ENCODE peak calls at places on chromosomes 11 and 22, in ten cellular contexts. One of them, this sample, is unnamed.

GRCh38 chr11:4181780-4182721 is 87.5 kb downstream of the RRM1 start:
- DNase-seq in IMR-90: peak; percentile 49
- DNase-seq in AG04450: peak; percentile 16
- DNase-seq in astrocyte of the spinal cord: peak; percentile 43
- DNase-seq in MM.1S: peak; percentile 78
- DNase-seq in psoas muscle: no peak
- DNase-seq in left ventricle myocardium inferior: peak; percentile 49
- DNase-seq in left lung: peak; percentile 83
- DNase-seq in adrenal gland: peak; percentile 82
- DNase-seq in sigmoid colon: no peak
- DNase-seq in this sample: peak; percentile 42

GRCh38 chr22:35903571-35904331 is 124.9 kb downstream of the RBFOX2 start:
- DNase-seq in psoas muscle: no peak
- DNase-seq in IMR-90: no peak
- DNase-seq in MM.1S: no peak
- DNase-seq in left ventricle myocardium inferior: no peak
- DNase-seq in AG04450: no peak
- DNase-seq in astrocyte of the spinal cord: no peak
- DNase-seq in sigmoid colon: no peak
- DNase-seq in adrenal gland: no peak
- DNase-seq in left lung: no peak
- DNase-seq in this sample: no peak

GRCh38 chr11:31816467-31817053 is 5.4 kb upstream of the PAX6 start:
- DNase-seq in AG04450: no peak
- DNase-seq in adrenal gland: no peak
- DNase-seq in IMR-90: no peak
- DNase-seq in sigmoid colon: peak; percentile 56
- DNase-seq in MM.1S: no peak
- DNase-seq in left lung: peak; percentile 68
- DNase-seq in psoas muscle: no peak
- DNase-seq in left ventricle myocardium inferior: no peak
- DNase-seq in astrocyte of the spinal cord: no peak
- DNase-seq in this sample: no peak

GRCh38 chr11:66956689-66957290 is 1.4 kb downstream of the PC start:
- DNase-seq in sigmoid colon: peak; percentile 70
- DNase-seq in IMR-90: peak; percentile 97
- DNase-seq in psoas muscle: no peak
- DNase-seq in MM.1S: no peak
- DNase-seq in astrocyte of the spinal cord: peak; percentile 87
- DNase-seq in left lung: peak; percentile 47
- DNase-seq in AG04450: no peak
- DNase-seq in left ventricle myocardium inferior: no peak
- DNase-seq in adrenal gland: peak; percentile 40
- DNase-seq in this sample: peak; percentile 88

GRCh38 chr11:44506375-44507016 is 59.0 kb upstream of the CD82 start:
- DNase-seq in left ventricle myocardium inferior: no peak
- DNase-seq in psoas muscle: no peak
- DNase-seq in adrenal gland: no peak
- DNase-seq in left lung: no peak
- DNase-seq in sigmoid colon: peak; percentile 28
- DNase-seq in AG04450: no peak
- DNase-seq in MM.1S: no peak
- DNase-seq in IMR-90: no peak
- DNase-seq in astrocyte of the spinal cord: no peak
- DNase-seq in this sample: no peak

GRCh38 chr11:60887531-60887930 is 18.9 kb downstream of the PRPF19 start:
- DNase-seq in left lung: no peak
- DNase-seq in adrenal gland: peak; percentile 66
- DNase-seq in sigmoid colon: no peak
- DNase-seq in IMR-90: peak; percentile 61
- DNase-seq in MM.1S: peak; percentile 79
- DNase-seq in left ventricle myocardium inferior: no peak
- DNase-seq in psoas muscle: peak; percentile 46
- DNase-seq in astrocyte of the spinal cord: peak; percentile 65
- DNase-seq in AG04450: no peak
- DNase-seq in this sample: peak; percentile 53

GRCh38 chr22:23793326-23793725 is 6.6 kb downstream of the SMARCB1 start:
- DNase-seq in psoas muscle: no peak
- DNase-seq in MM.1S: no peak
- DNase-seq in sigmoid colon: no peak
- DNase-seq in IMR-90: no peak
- DNase-seq in AG04450: no peak
- DNase-seq in adrenal gland: no peak
- DNase-seq in left lung: no peak
- DNase-seq in left ventricle myocardium inferior: no peak
- DNase-seq in astrocyte of the spinal cord: no peak
- DNase-seq in this sample: no peak

GRCh38 chr11:75155570-75156422 is 4.9 kb downstream of the SLCO2B1 start:
- DNase-seq in astrocyte of the spinal cord: no peak
- DNase-seq in AG04450: no peak
- DNase-seq in IMR-90: no peak
- DNase-seq in sigmoid colon: no peak
- DNase-seq in psoas muscle: no peak
- DNase-seq in left ventricle myocardium inferior: no peak
- DNase-seq in MM.1S: no peak
- DNase-seq in left lung: no peak
- DNase-seq in adrenal gland: no peak
- DNase-seq in this sample: no peak

GRCh38 chr11:115111066-115111465 is 393.1 kb downstream of the CADM1 start:
- DNase-seq in left lung: no peak
- DNase-seq in psoas muscle: no peak
- DNase-seq in MM.1S: no peak
- DNase-seq in adrenal gland: no peak
- DNase-seq in left ventricle myocardium inferior: no peak
- DNase-seq in sigmoid colon: no peak
- DNase-seq in AG04450: no peak
- DNase-seq in astrocyte of the spinal cord: no peak
- DNase-seq in IMR-90: no peak
- DNase-seq in this sample: no peak

GRCh38 chr22:32625985-32626384 is 151.4 kb downstream of the FBXO7 start:
- DNase-seq in MM.1S: no peak
- DNase-seq in psoas muscle: no peak
- DNase-seq in AG04450: no peak
- DNase-seq in IMR-90: no peak
- DNase-seq in sigmoid colon: no peak
- DNase-seq in adrenal gland: no peak
- DNase-seq in left ventricle myocardium inferior: no peak
- DNase-seq in left lung: no peak
- DNase-seq in astrocyte of the spinal cord: no peak
- DNase-seq in this sample: peak; percentile 85

GRCh38 chr11:74018331-74019005 is 9.6 kb upstream of the UCP3 start:
- DNase-seq in astrocyte of the spinal cord: peak; percentile 71
- DNase-seq in adrenal gland: peak; percentile 95
- DNase-seq in IMR-90: peak; percentile 87
- DNase-seq in psoas muscle: peak; percentile 95
- DNase-seq in MM.1S: no peak
- DNase-seq in sigmoid colon: peak; percentile 97
- DNase-seq in left ventricle myocardium inferior: peak; percentile 93
- DNase-seq in AG04450: peak; percentile 59
- DNase-seq in left lung: peak; percentile 91
- DNase-seq in this sample: peak; percentile 97

GRCh38 chr22:40819741-40820140 is 595 bp upstream of the SLC25A17 start:
- DNase-seq in left lung: no peak
- DNase-seq in astrocyte of the spinal cord: no peak
- DNase-seq in left ventricle myocardium inferior: no peak
- DNase-seq in MM.1S: peak; percentile 19
- DNase-seq in adrenal gland: no peak
- DNase-seq in IMR-90: peak; percentile 42
- DNase-seq in sigmoid colon: no peak
- DNase-seq in psoas muscle: no peak
- DNase-seq in AG04450: no peak
- DNase-seq in this sample: peak; percentile 60

GRCh38 chr22:31620756-31621480 is 41.1 kb downstream of the PISD start:
- DNase-seq in left ventricle myocardium inferior: no peak
- DNase-seq in adrenal gland: no peak
- DNase-seq in AG04450: no peak
- DNase-seq in astrocyte of the spinal cord: no peak
- DNase-seq in MM.1S: no peak
- DNase-seq in sigmoid colon: no peak
- DNase-seq in IMR-90: no peak
- DNase-seq in psoas muscle: no peak
- DNase-seq in left lung: no peak
- DNase-seq in this sample: no peak

GRCh38 chr11:64344160-64344559 is 4.2 kb downstream of the CCDC88B start:
- DNase-seq in left ventricle myocardium inferior: no peak
- DNase-seq in IMR-90: no peak
- DNase-seq in MM.1S: no peak
- DNase-seq in sigmoid colon: no peak
- DNase-seq in astrocyte of the spinal cord: no peak
- DNase-seq in psoas muscle: no peak
- DNase-seq in left lung: peak; percentile 57
- DNase-seq in adrenal gland: no peak
- DNase-seq in AG04450: no peak
- DNase-seq in this sample: no peak
- TF ChIP-seq CTCF in left ventricle myocardium inferior: no peak
- TF ChIP-seq CTCF in IMR-90: no peak
- TF ChIP-seq CTCF in MM.1S: no peak
- TF ChIP-seq CTCF in sigmoid colon: no peak
- TF ChIP-seq CTCF in astrocyte of the spinal cord: no peak
- TF ChIP-seq CTCF in psoas muscle: no peak
- TF ChIP-seq CTCF in left lung: no peak
- TF ChIP-seq CTCF in adrenal gland: no peak
- TF ChIP-seq CTCF in AG04450: no peak
- TF ChIP-seq CTCF in this sample: no peak

GRCh38 chr11:110431212-110432073 is 1.7 kb downstream of the FDX1 start:
- DNase-seq in left lung: no peak
- DNase-seq in adrenal gland: no peak
- DNase-seq in MM.1S: peak; percentile 56
- DNase-seq in AG04450: no peak
- DNase-seq in IMR-90: peak; percentile 31
- DNase-seq in sigmoid colon: no peak
- DNase-seq in psoas muscle: no peak
- DNase-seq in left ventricle myocardium inferior: no peak
- DNase-seq in astrocyte of the spinal cord: peak; percentile 38
- DNase-seq in this sample: no peak

GRCh38 chr11:110429614-110430266 is at the start of gene FDX1:
- DNase-seq in MM.1S: peak; percentile 85
- DNase-seq in left lung: peak; percentile 95
- DNase-seq in sigmoid colon: peak; percentile 87
- DNase-seq in left ventricle myocardium inferior: peak; percentile 82
- DNase-seq in psoas muscle: peak; percentile 84
- DNase-seq in IMR-90: peak; percentile 74
- DNase-seq in AG04450: peak; percentile 29
- DNase-seq in adrenal gland: peak; percentile 93
- DNase-seq in astrocyte of the spinal cord: peak; percentile 80
- DNase-seq in this sample: peak; percentile 78

GRCh38 chr11:110430267-110431211 is 791 bp downstream of the FDX1 start:
- DNase-seq in astrocyte of the spinal cord: peak; percentile 47
- DNase-seq in sigmoid colon: peak; percentile 67
- DNase-seq in AG04450: no peak
- DNase-seq in adrenal gland: no peak
- DNase-seq in IMR-90: peak; percentile 56
- DNase-seq in left lung: no peak
- DNase-seq in psoas muscle: no peak
- DNase-seq in MM.1S: peak; percentile 27
- DNase-seq in left ventricle myocardium inferior: no peak
- DNase-seq in this sample: peak; percentile 40

GRCh38 chr11:110428040-110428439 is 1.7 kb upstream of the FDX1 start:
- DNase-seq in MM.1S: no peak
- DNase-seq in psoas muscle: no peak
- DNase-seq in AG04450: no peak
- DNase-seq in IMR-90: no peak
- DNase-seq in adrenal gland: no peak
- DNase-seq in left ventricle myocardium inferior: no peak
- DNase-seq in astrocyte of the spinal cord: no peak
- DNase-seq in left lung: no peak
- DNase-seq in sigmoid colon: no peak
- DNase-seq in this sample: no peak

GRCh38 chr11:110428956-110429613 is 663 bp upstream of the FDX1 start:
- DNase-seq in AG04450: no peak
- DNase-seq in adrenal gland: peak; percentile 94
- DNase-seq in sigmoid colon: no peak
- DNase-seq in astrocyte of the spinal cord: no peak
- DNase-seq in left ventricle myocardium inferior: no peak
- DNase-seq in left lung: no peak
- DNase-seq in psoas muscle: no peak
- DNase-seq in MM.1S: peak; percentile 34
- DNase-seq in IMR-90: no peak
- DNase-seq in this sample: no peak
- H3K4me3 ChIP-seq in AG04450: peak overlapping the region; percentile 95
- H3K4me3 ChIP-seq in adrenal gland: no peak overlapping the region
- H3K4me3 ChIP-seq in sigmoid colon: peak overlapping the region; percentile 78
- H3K4me3 ChIP-seq in astrocyte of the spinal cord: peak overlapping the region; percentile 88
- H3K4me3 ChIP-seq in left ventricle myocardium inferior: peak overlapping the region; percentile 90
- H3K4me3 ChIP-seq in left lung: peak overlapping the region; percentile 80
- H3K4me3 ChIP-seq in psoas muscle: peak overlapping the region; percentile 87
- H3K4me3 ChIP-seq in MM.1S: peak overlapping the region; percentile 81
- H3K4me3 ChIP-seq in IMR-90: peak overlapping the region; percentile 86
- H3K4me3 ChIP-seq in this sample: peak overlapping the region; percentile 77

GRCh38 chr11:46307369-46307768 is 29.9 kb downstream of the CREB3L1 start:
- DNase-seq in AG04450: no peak
- DNase-seq in adrenal gland: no peak
- DNase-seq in psoas muscle: no peak
- DNase-seq in left ventricle myocardium inferior: no peak
- DNase-seq in IMR-90: no peak
- DNase-seq in astrocyte of the spinal cord: no peak
- DNase-seq in MM.1S: no peak
- DNase-seq in left lung: no peak
- DNase-seq in sigmoid colon: no peak
- DNase-seq in this sample: no peak

GRCh38 chr11:46302866-46303265 is 25.4 kb downstream of the CREB3L1 start:
- DNase-seq in adrenal gland: no peak
- DNase-seq in sigmoid colon: no peak
- DNase-seq in IMR-90: no peak
- DNase-seq in AG04450: no peak
- DNase-seq in psoas muscle: no peak
- DNase-seq in left ventricle myocardium inferior: no peak
- DNase-seq in astrocyte of the spinal cord: no peak
- DNase-seq in MM.1S: peak; percentile 81
- DNase-seq in left lung: no peak
- DNase-seq in this sample: no peak

GRCh38 chr11:46304605-46305004 is 27.1 kb downstream of the CREB3L1 start:
- DNase-seq in psoas muscle: no peak
- DNase-seq in left lung: no peak
- DNase-seq in astrocyte of the spinal cord: no peak
- DNase-seq in MM.1S: no peak
- DNase-seq in adrenal gland: no peak
- DNase-seq in sigmoid colon: no peak
- DNase-seq in AG04450: no peak
- DNase-seq in left ventricle myocardium inferior: no peak
- DNase-seq in IMR-90: no peak
- DNase-seq in this sample: no peak

GRCh38 chr11:46306296-46306853 is 28.9 kb downstream of the CREB3L1 start:
- DNase-seq in psoas muscle: no peak
- DNase-seq in IMR-90: peak; percentile 61
- DNase-seq in MM.1S: no peak
- DNase-seq in left lung: no peak
- DNase-seq in left ventricle myocardium inferior: no peak
- DNase-seq in astrocyte of the spinal cord: no peak
- DNase-seq in sigmoid colon: no peak
- DNase-seq in AG04450: no peak
- DNase-seq in adrenal gland: peak; percentile 35
- DNase-seq in this sample: peak; percentile 44

GRCh38 chr11:46305295-46305694 is 27.8 kb downstream of the CREB3L1 start:
- DNase-seq in astrocyte of the spinal cord: no peak
- DNase-seq in AG04450: no peak
- DNase-seq in MM.1S: no peak
- DNase-seq in sigmoid colon: no peak
- DNase-seq in left lung: no peak
- DNase-seq in IMR-90: peak; percentile 35
- DNase-seq in left ventricle myocardium inferior: no peak
- DNase-seq in adrenal gland: no peak
- DNase-seq in psoas muscle: no peak
- DNase-seq in this sample: peak; percentile 64
- TF ChIP-seq CTCF in astrocyte of the spinal cord: peak; percentile 28
- TF ChIP-seq CTCF in AG04450: no peak
- TF ChIP-seq CTCF in MM.1S: no peak
- TF ChIP-seq CTCF in sigmoid colon: no peak
- TF ChIP-seq CTCF in left lung: no peak
- TF ChIP-seq CTCF in IMR-90: peak; percentile 14
- TF ChIP-seq CTCF in left ventricle myocardium inferior: no peak
- TF ChIP-seq CTCF in adrenal gland: no peak
- TF ChIP-seq CTCF in psoas muscle: no peak
- TF ChIP-seq CTCF in this sample: peak; percentile 32

GRCh38 chr11:35143509-35144102 is 4.6 kb downstream of the CD44 start:
- DNase-seq in adrenal gland: no peak
- DNase-seq in left lung: no peak
- DNase-seq in sigmoid colon: no peak
- DNase-seq in AG04450: no peak
- DNase-seq in IMR-90: no peak
- DNase-seq in astrocyte of the spinal cord: no peak
- DNase-seq in psoas muscle: no peak
- DNase-seq in left ventricle myocardium inferior: no peak
- DNase-seq in MM.1S: no peak
- DNase-seq in this sample: no peak
- H3K4me3 ChIP-seq in adrenal gland: no peak overlapping the region
- H3K4me3 ChIP-seq in left lung: peak overlapping the region; percentile 77
- H3K4me3 ChIP-seq in sigmoid colon: no peak overlapping the region
- H3K4me3 ChIP-seq in AG04450: peak overlapping the region; percentile 98
- H3K4me3 ChIP-seq in IMR-90: peak overlapping the region; percentile 9
- H3K4me3 ChIP-seq in astrocyte of the spinal cord: peak overlapping the region; percentile 98
- H3K4me3 ChIP-seq in psoas muscle: no peak overlapping the region
- H3K4me3 ChIP-seq in left ventricle myocardium inferior: no peak overlapping the region
- H3K4me3 ChIP-seq in MM.1S: peak overlapping the region; percentile 47
- H3K4me3 ChIP-seq in this sample: peak overlapping the region; percentile 95

This sample was measured in fibroblast of villous mesenchyme.